ENCODE peak calls at places on chromosomes 6 and 20, in seven cellular contexts. One of them, this sample, is unnamed.

GRCh38 chr6:89298680-89299450 is 16.2 kb downstream of the GABRR2 start:
- DNase-seq in IMR-90: peak
- DNase-seq in WERI-Rb-1: peak
- DNase-seq in hepatocyte: peak
- DNase-seq in heart right ventricle: no peak
- DNase-seq in pancreas: no peak
- DNase-seq in GM23338: no peak
- DNase-seq in this sample: no peak

GRCh38 chr6:141677598-141678211 is 455.0 kb upstream of the GJE1 start:
- DNase-seq in GM23338: peak
- DNase-seq in pancreas: no peak
- DNase-seq in hepatocyte: peak
- DNase-seq in IMR-90: peak
- DNase-seq in heart right ventricle: no peak
- DNase-seq in WERI-Rb-1: no peak
- DNase-seq in this sample: no peak

GRCh38 chr20:4283011-4283410 is 267.7 kb upstream of the RNF24 start:
- DNase-seq in pancreas: no peak
- DNase-seq in hepatocyte: no peak
- DNase-seq in WERI-Rb-1: no peak
- DNase-seq in IMR-90: no peak
- DNase-seq in GM23338: no peak
- DNase-seq in heart right ventricle: no peak
- DNase-seq in this sample: no peak

GRCh38 chr6:116530436-116530835 is 15.0 kb downstream of the TRAPPC3L start:
- DNase-seq in GM23338: no peak
- DNase-seq in IMR-90: peak
- DNase-seq in WERI-Rb-1: no peak
- DNase-seq in pancreas: no peak
- DNase-seq in heart right ventricle: no peak
- DNase-seq in hepatocyte: no peak
- DNase-seq in this sample: no peak

GRCh38 chr6:40931927-40932326 is 107.1 kb downstream of the UNC5CL start:
- DNase-seq in pancreas: no peak
- DNase-seq in hepatocyte: no peak
- DNase-seq in IMR-90: peak
- DNase-seq in GM23338: no peak
- DNase-seq in WERI-Rb-1: no peak
- DNase-seq in heart right ventricle: no peak
- DNase-seq in this sample: no peak

GRCh38 chr6:65259080-65259479 is 447.9 kb downstream of the EYS start:
- DNase-seq in IMR-90: peak
- DNase-seq in pancreas: no peak
- DNase-seq in hepatocyte: peak
- DNase-seq in heart right ventricle: no peak
- DNase-seq in GM23338: peak
- DNase-seq in WERI-Rb-1: no peak
- DNase-seq in this sample: no peak

GRCh38 chr20:52493177-52493711 is 301.7 kb upstream of the ZFP64 start:
- DNase-seq in hepatocyte: peak
- DNase-seq in pancreas: no peak
- DNase-seq in IMR-90: peak
- DNase-seq in heart right ventricle: no peak
- DNase-seq in GM23338: no peak
- DNase-seq in WERI-Rb-1: no peak
- DNase-seq in this sample: no peak

GRCh38 chr6:113009682-113010081 is 662.6 kb downstream of the RFPL4B start:
- DNase-seq in WERI-Rb-1: no peak
- DNase-seq in heart right ventricle: no peak
- DNase-seq in IMR-90: peak
- DNase-seq in pancreas: no peak
- DNase-seq in hepatocyte: no peak
- DNase-seq in GM23338: no peak
- DNase-seq in this sample: no peak

GRCh38 chr20:2801459-2801728 is 967 bp upstream of the CPXM1 start:
- DNase-seq in WERI-Rb-1: no peak
- DNase-seq in hepatocyte: no peak
- DNase-seq in pancreas: peak
- DNase-seq in IMR-90: no peak
- DNase-seq in heart right ventricle: no peak
- DNase-seq in GM23338: no peak
- DNase-seq in this sample: no peak

GRCh38 chr6:143939364-143939763 is 68.7 kb downstream of the PLAGL1 start:
- DNase-seq in IMR-90: no peak
- DNase-seq in GM23338: no peak
- DNase-seq in hepatocyte: no peak
- DNase-seq in pancreas: no peak
- DNase-seq in WERI-Rb-1: no peak
- DNase-seq in heart right ventricle: no peak
- DNase-seq in this sample: no peak

GRCh38 chr6:92683769-92684168 is 735.6 kb downstream of the EPHA7 start:
- DNase-seq in heart right ventricle: no peak
- DNase-seq in GM23338: no peak
- DNase-seq in pancreas: no peak
- DNase-seq in hepatocyte: no peak
- DNase-seq in WERI-Rb-1: no peak
- DNase-seq in IMR-90: no peak
- DNase-seq in this sample: no peak

GRCh38 chr6:42402184-42402583 is 49.5 kb downstream of the TRERF1 start:
- DNase-seq in hepatocyte: peak
- DNase-seq in pancreas: no peak
- DNase-seq in WERI-Rb-1: no peak
- DNase-seq in IMR-90: peak
- DNase-seq in heart right ventricle: no peak
- DNase-seq in GM23338: no peak
- DNase-seq in this sample: no peak

GRCh38 chr20:39880890-39881289 is 808.1 kb downstream of the MAFB start:
- DNase-seq in heart right ventricle: no peak
- DNase-seq in IMR-90: no peak
- DNase-seq in GM23338: peak
- DNase-seq in WERI-Rb-1: no peak
- DNase-seq in pancreas: no peak
- DNase-seq in hepatocyte: no peak
- DNase-seq in this sample: no peak

GRCh38 chr20:57523782-57524181 is 1.2 kb downstream of the CTCFL start:
- DNase-seq in pancreas: peak
- DNase-seq in hepatocyte: no peak
- DNase-seq in IMR-90: no peak
- DNase-seq in heart right ventricle: no peak
- DNase-seq in WERI-Rb-1: no peak
- DNase-seq in GM23338: no peak
- DNase-seq in this sample: no peak

GRCh38 chr20:4326194-4327065 is 311.1 kb upstream of the RNF24 start:
- DNase-seq in GM23338: no peak
- DNase-seq in IMR-90: peak
- DNase-seq in hepatocyte: peak
- DNase-seq in pancreas: no peak
- DNase-seq in heart right ventricle: peak
- DNase-seq in WERI-Rb-1: no peak
- DNase-seq in this sample: no peak

GRCh38 chr6:23526519-23526918 is 599.5 kb upstream of the NRSN1 start:
- DNase-seq in heart right ventricle: no peak
- DNase-seq in IMR-90: peak
- DNase-seq in pancreas: no peak
- DNase-seq in hepatocyte: no peak
- DNase-seq in GM23338: no peak
- DNase-seq in WERI-Rb-1: no peak
- DNase-seq in this sample: no peak

GRCh38 chr6:84581494-84582259 is 182.7 kb downstream of the TBX18 start:
- DNase-seq in hepatocyte: no peak
- DNase-seq in WERI-Rb-1: no peak
- DNase-seq in GM23338: no peak
- DNase-seq in IMR-90: peak
- DNase-seq in pancreas: no peak
- DNase-seq in heart right ventricle: no peak
- DNase-seq in this sample: no peak

GRCh38 chr6:26216886-26217713 is 129.9 kb downstream of the HFE start:
- DNase-seq in WERI-Rb-1: no peak
- DNase-seq in GM23338: peak
- DNase-seq in pancreas: no peak
- DNase-seq in heart right ventricle: peak
- DNase-seq in IMR-90: peak
- DNase-seq in hepatocyte: peak
- DNase-seq in this sample: no peak

GRCh38 chr6:51335543-51335942 is 516.9 kb downstream of the TFAP2B start:
- DNase-seq in hepatocyte: no peak
- DNase-seq in heart right ventricle: no peak
- DNase-seq in pancreas: no peak
- DNase-seq in WERI-Rb-1: no peak
- DNase-seq in GM23338: no peak
- DNase-seq in IMR-90: no peak
- DNase-seq in this sample: no peak

GRCh38 chr6:70813885-70814284 is 143.0 kb downstream of the B3GAT2 start:
- DNase-seq in pancreas: no peak
- DNase-seq in IMR-90: no peak
- DNase-seq in heart right ventricle: no peak
- DNase-seq in GM23338: no peak
- DNase-seq in hepatocyte: no peak
- DNase-seq in WERI-Rb-1: no peak
- DNase-seq in this sample: no peak

GRCh38 chr6:44627091-44627878 is 239.8 kb downstream of the CDC5L start:
- DNase-seq in IMR-90: no peak
- DNase-seq in hepatocyte: no peak
- DNase-seq in WERI-Rb-1: no peak
- DNase-seq in pancreas: no peak
- DNase-seq in heart right ventricle: peak
- DNase-seq in GM23338: peak
- DNase-seq in this sample: peak

GRCh38 chr20:3407426-3408250 is at the start of gene DNAAF9:
- DNase-seq in WERI-Rb-1: peak
- DNase-seq in hepatocyte: peak
- DNase-seq in GM23338: peak
- DNase-seq in IMR-90: peak
- DNase-seq in heart right ventricle: peak
- DNase-seq in pancreas: peak
- DNase-seq in this sample: peak

GRCh38 chr6:3421763-3422456 is 34.9 kb downstream of the SLC22A23 start:
- DNase-seq in heart right ventricle: no peak
- DNase-seq in hepatocyte: peak
- DNase-seq in GM23338: no peak
- DNase-seq in pancreas: no peak
- DNase-seq in WERI-Rb-1: no peak
- DNase-seq in IMR-90: peak
- DNase-seq in this sample: no peak

GRCh38 chr6:53524455-53524815 is 20.5 kb downstream of the GCLC start:
- DNase-seq in heart right ventricle: no peak
- DNase-seq in GM23338: peak
- DNase-seq in IMR-90: peak
- DNase-seq in pancreas: no peak
- DNase-seq in hepatocyte: peak
- DNase-seq in WERI-Rb-1: no peak
- DNase-seq in this sample: no peak

GRCh38 chr6:36682328-36683144 is 4.0 kb downstream of the CDKN1A start:
- DNase-seq in hepatocyte: peak
- DNase-seq in GM23338: peak
- DNase-seq in pancreas: peak
- DNase-seq in WERI-Rb-1: peak
- DNase-seq in heart right ventricle: peak
- DNase-seq in IMR-90: no peak
- DNase-seq in this sample: peak
- H3K27ac ChIP-seq in hepatocyte: peak
- H3K27ac ChIP-seq in GM23338: no peak
- H3K27ac ChIP-seq in pancreas: peak
- H3K27ac ChIP-seq in WERI-Rb-1: peak
- H3K27ac ChIP-seq in heart right ventricle: peak
- H3K27ac ChIP-seq in IMR-90: peak
- H3K27ac ChIP-seq in this sample: no peak

DNA sequence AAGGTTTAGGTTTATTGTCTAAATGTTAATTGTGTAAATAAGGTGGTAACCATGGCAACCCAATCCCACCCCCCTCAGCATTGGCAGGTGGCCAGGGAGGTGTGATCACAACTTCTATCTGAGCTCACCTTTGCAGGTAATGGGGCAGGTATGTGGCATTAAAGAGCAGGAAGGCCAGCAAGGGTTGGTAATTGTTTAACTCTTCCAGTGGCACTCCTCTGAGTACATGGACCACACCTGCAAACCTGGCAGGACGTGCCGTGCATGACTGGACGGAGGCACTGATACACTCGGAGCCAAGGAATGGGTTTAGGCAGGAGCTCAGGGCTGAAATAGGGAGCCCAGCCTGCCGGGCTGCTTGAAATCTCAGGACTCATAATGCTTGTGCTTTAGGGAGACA is 107.0 kb upstream of the BMP2 start:
- DNase-seq in hepatocyte: peak
- DNase-seq in pancreas: peak
- DNase-seq in heart right ventricle: no peak
- DNase-seq in GM23338: no peak
- DNase-seq in IMR-90: no peak
- DNase-seq in WERI-Rb-1: no peak
- DNase-seq in this sample: no peak
- H3K27ac ChIP-seq in hepatocyte: peak
- H3K27ac ChIP-seq in pancreas: no peak
- H3K27ac ChIP-seq in heart right ventricle: no peak
- H3K27ac ChIP-seq in GM23338: no peak
- H3K27ac ChIP-seq in IMR-90: no peak
- H3K27ac ChIP-seq in WERI-Rb-1: no peak
- H3K27ac ChIP-seq in this sample: no peak

DNA sequence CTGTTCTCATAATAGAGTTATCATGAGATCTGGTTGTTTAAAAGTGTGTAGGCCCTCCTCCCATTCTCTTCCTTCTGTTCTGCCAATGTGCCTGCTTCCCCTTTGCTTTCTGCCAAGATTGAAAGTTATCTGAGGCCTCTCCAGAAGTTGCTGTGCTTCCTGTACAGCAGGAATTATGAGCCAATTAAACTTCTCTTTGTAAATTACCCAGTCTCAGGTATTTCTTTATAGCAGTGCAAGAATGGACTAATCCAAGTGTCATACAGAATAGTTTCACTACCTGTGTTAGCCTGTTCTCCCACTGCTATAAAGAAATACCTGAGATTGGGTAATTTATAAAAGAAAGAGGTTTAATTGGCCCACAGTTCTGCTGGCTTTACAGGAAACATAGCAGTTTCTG is 100.0 kb downstream of the CD24 start:
- DNase-seq in heart right ventricle: no peak
- DNase-seq in pancreas: no peak
- DNase-seq in GM23338: no peak
- DNase-seq in IMR-90: no peak
- DNase-seq in hepatocyte: no peak
- DNase-seq in WERI-Rb-1: no peak
- DNase-seq in this sample: no peak
- H3K27ac ChIP-seq in heart right ventricle: no peak
- H3K27ac ChIP-seq in pancreas: no peak
- H3K27ac ChIP-seq in GM23338: no peak
- H3K27ac ChIP-seq in IMR-90: no peak
- H3K27ac ChIP-seq in hepatocyte: no peak
- H3K27ac ChIP-seq in WERI-Rb-1: no peak
- H3K27ac ChIP-seq in this sample: no peak

DNA sequence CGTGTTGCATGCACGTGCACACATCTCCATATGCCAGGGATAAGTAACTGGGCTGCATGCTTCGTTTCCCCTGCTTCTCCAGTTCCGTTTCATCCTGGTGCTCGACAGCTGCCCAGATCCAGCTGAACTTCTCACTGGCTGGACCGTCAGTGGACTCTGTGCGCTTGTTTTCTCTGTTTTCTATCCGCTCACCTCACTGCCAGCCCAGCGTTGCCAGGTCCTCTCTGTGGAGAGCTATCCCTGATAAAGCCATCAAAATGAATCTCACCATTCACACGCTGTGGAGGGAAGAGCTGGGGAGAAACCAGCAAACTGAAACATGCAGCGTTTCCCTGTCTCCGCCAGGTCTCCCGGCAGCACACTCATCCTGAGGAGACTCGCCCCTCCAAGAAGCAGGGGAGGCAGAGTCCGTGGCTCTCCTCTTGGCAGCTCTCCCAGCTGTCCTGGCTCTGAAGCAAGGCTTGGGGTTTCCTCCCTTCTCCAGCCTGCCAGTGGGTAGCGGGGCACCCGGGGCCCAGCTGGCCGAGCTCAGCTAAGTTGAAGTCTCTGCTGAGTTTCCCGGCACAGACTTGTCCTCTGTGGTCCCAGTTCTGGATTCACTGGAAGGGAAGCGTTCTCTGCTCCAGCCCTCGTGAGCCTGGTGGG is 160.9 kb downstream of the DTNBP1 start:
- DNase-seq in IMR-90: peak
- DNase-seq in hepatocyte: peak
- DNase-seq in heart right ventricle: peak
- DNase-seq in WERI-Rb-1: no peak
- DNase-seq in GM23338: no peak
- DNase-seq in pancreas: peak
- DNase-seq in this sample: peak
- H3K27ac ChIP-seq in IMR-90: no peak
- H3K27ac ChIP-seq in hepatocyte: peak
- H3K27ac ChIP-seq in heart right ventricle: peak
- H3K27ac ChIP-seq in WERI-Rb-1: no peak
- H3K27ac ChIP-seq in GM23338: peak
- H3K27ac ChIP-seq in pancreas: no peak
- H3K27ac ChIP-seq in this sample: no peak

This sample was measured in substantia nigra.